ENCODE peak calls at places on chromosomes 3 and 15, in eight cellular contexts. S is glutamatergic neuron, K is PC-3, B is cardiac fibroblast, H is hepatocyte, R is GM13977, P is neural crest cell, L is osteoblast. D is an unnamed sample.

GRCh38 chr15:38128389-38128788 is 124.2 kb upstream of the SPRED1 start:
- DNase-seq in P (no peak), H (peak; percentile 36), R (no peak), K (peak; percentile 74), S (no peak), L (no peak), B (peak; percentile 69), D (no peak)

GRCh38 chr3:69149586-69149985 is 27.2 kb upstream of the LMOD3 start:
- DNase-seq in R (no peak), H (no peak), K (no peak), P (no peak), L (no peak), B (no peak), S (no peak), D (no peak)

GRCh38 chr3:38460377-38461085 is 6.8 kb downstream of the ACVR2B start:
- DNase-seq in R (peak; percentile 9), K (no peak), L (peak; percentile 66), B (no peak), P (no peak), S (no peak), H (no peak), D (no peak)

GRCh38 chr15:84659904-84660781 is 2.1 kb upstream of the NMB start:
- DNase-seq in R (no peak), S (no peak), P (no peak), L (no peak), B (no peak), K (no peak), H (no peak), D (no peak)

GRCh38 chr3:37477713-37478487 is 303.5 kb upstream of the LRRFIP2 start:
- DNase-seq in B (no peak), H (no peak), K (no peak), P (no peak), L (no peak), S (no peak), R (no peak), D (no peak)

GRCh38 chr3:190064112-190064511 is 56.6 kb downstream of the P3H2 start:
- DNase-seq in R (no peak), L (peak; percentile 32), P (no peak), S (no peak), H (peak; percentile 45), K (peak; percentile 96), B (peak; percentile 92), D (no peak)

GRCh38 chr15:61383421-61383820 is 154.3 kb upstream of the RORA start:
- DNase-seq in L (no peak), K (no peak), S (no peak), H (no peak), R (no peak), P (no peak), B (peak; percentile 96), D (no peak)

GRCh38 chr3:101155828-101156227 is 162.6 kb upstream of the ABI3BP start:
- DNase-seq in K (no peak), H (no peak), B (no peak), P (no peak), R (no peak), S (no peak), L (no peak), D (no peak)

GRCh38 chr3:46163551-46163981 is 44.5 kb downstream of the CCR1 start:
- DNase-seq in K (peak; percentile 89), H (peak; percentile 53), R (no peak), S (no peak), B (peak; percentile 10), P (no peak), L (no peak), D (no peak)

GRCh38 chr3:117903226-117903625 is 1131.4 kb downstream of the IGSF11 start:
- DNase-seq in R (no peak), H (no peak), L (peak; percentile 72), B (peak; percentile 60), P (no peak), S (peak; percentile 23), K (no peak), D (no peak)

GRCh38 chr15:89136818-89137772 is 48.8 kb downstream of the ABHD2 start:
- DNase-seq in S (no peak), B (peak; percentile 39), K (no peak), L (no peak), R (no peak), H (no peak), P (no peak), D (no peak)

GRCh38 chr15:58387130-58387529 is 44.7 kb upstream of the LIPC start:
- DNase-seq in S (no peak), K (peak; percentile 37), B (peak; percentile 83), R (no peak), P (no peak), H (no peak), L (peak; percentile 82), D (no peak)

GRCh38 chr15:85485956-85486567 is 105.7 kb downstream of the AKAP13 start:
- DNase-seq in R (peak; percentile 72), S (no peak), P (peak; percentile 63), B (peak; percentile 88), H (peak; percentile 86), L (peak; percentile 73), K (peak; percentile 90), D (peak; percentile 37)

GRCh38 chr15:99538261-99538660 is 27.5 kb upstream of the MEF2A start:
- DNase-seq in H (no peak), L (no peak), B (no peak), K (no peak), P (no peak), S (no peak), R (no peak), D (no peak)

GRCh38 chr15:75924576-75924975 is 20.9 kb downstream of the FBXO22 start:
- DNase-seq in P (no peak), H (peak; percentile 22), S (no peak), B (no peak), K (peak; percentile 66), L (no peak), R (no peak), D (no peak)

GRCh38 chr15:51438526-51438925 is 97.1 kb downstream of the GLDN start:
- DNase-seq in L (no peak), P (no peak), B (no peak), S (no peak), K (no peak), H (no peak), R (no peak), D (no peak)

GRCh38 chr3:186315581-186316354 is 46.3 kb downstream of the DGKG start:
- DNase-seq in S (no peak), H (no peak), B (peak; percentile 48), L (peak; percentile 42), K (peak; percentile 32), P (no peak), R (no peak), D (no peak)

GRCh38 chr3:67381667-67382272 is 272.6 kb downstream of the SUCLG2 start:
- DNase-seq in H (peak; percentile 37), B (peak; percentile 64), L (peak; percentile 22), P (peak; percentile 42), S (no peak), K (peak; percentile 33), R (peak; percentile 26), D (no peak)

GRCh38 chr3:109430911-109431563 is 93.7 kb upstream of the DPPA4 start:
- DNase-seq in H (no peak), S (no peak), R (no peak), K (no peak), B (no peak), L (no peak), P (no peak), D (no peak)

GRCh38 chr3:101873619-101874018 is 24.3 kb downstream of the NFKBIZ start:
- DNase-seq in H (no peak), P (no peak), L (peak; percentile 93), S (no peak), K (peak; percentile 75), R (no peak), B (peak; percentile 80), D (no peak)

GRCh38 chr3:2697589-2697988 is 412.6 kb downstream of the IL5RA start:
- DNase-seq in L (no peak), P (no peak), K (no peak), B (no peak), H (no peak), R (no peak), S (no peak), D (no peak)

DNA sequence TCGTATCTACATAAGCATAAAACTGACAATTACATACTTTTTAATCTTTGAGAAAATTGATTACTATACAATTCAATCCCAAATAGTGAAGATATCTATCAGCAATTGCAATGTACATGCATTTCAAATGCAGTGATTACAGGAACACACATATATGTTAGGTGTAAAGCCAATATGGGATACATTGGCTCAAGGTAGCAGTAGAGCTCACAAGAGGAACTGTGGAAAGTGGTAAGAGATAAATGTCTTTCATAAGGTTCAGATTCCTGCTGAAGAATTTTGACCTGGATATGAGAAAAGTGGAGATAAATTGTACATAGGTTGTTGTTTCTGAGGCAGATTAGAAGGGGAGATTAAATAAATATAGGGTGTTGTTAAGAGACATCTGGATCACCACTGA is 1280.5 kb downstream of the OTOL1 start:
- DNase-seq in P (no peak), L (no peak), H (peak; percentile 16), B (no peak), K (no peak), S (no peak), R (no peak), D (no peak)
- TF ChIP-seq CTCF in P (no peak), L (peak; percentile 17), H (peak; percentile 27), B (no peak), K (no peak), S (no peak), R (no peak), D (peak; percentile 14)

GRCh38 chr15:87631775-87632174 is 624.8 kb downstream of the NTRK3 start:
- DNase-seq in B (no peak), P (no peak), L (no peak), K (no peak), S (no peak), H (no peak), R (no peak), D (no peak)
- TF ChIP-seq CTCF in B (no peak), P (no peak), L (no peak), K (no peak), S (no peak), H (no peak), R (no peak), D (no peak)

GRCh38 chr3:123668906-123669305 is 84.1 kb upstream of the HACD2 start:
- DNase-seq in B (no peak), L (no peak), H (no peak), P (no peak), R (no peak), S (no peak), K (no peak), D (no peak)
- TF ChIP-seq CTCF in B (no peak), L (no peak), H (no peak), P (no peak), R (no peak), S (no peak), K (no peak), D (no peak)

DNA sequence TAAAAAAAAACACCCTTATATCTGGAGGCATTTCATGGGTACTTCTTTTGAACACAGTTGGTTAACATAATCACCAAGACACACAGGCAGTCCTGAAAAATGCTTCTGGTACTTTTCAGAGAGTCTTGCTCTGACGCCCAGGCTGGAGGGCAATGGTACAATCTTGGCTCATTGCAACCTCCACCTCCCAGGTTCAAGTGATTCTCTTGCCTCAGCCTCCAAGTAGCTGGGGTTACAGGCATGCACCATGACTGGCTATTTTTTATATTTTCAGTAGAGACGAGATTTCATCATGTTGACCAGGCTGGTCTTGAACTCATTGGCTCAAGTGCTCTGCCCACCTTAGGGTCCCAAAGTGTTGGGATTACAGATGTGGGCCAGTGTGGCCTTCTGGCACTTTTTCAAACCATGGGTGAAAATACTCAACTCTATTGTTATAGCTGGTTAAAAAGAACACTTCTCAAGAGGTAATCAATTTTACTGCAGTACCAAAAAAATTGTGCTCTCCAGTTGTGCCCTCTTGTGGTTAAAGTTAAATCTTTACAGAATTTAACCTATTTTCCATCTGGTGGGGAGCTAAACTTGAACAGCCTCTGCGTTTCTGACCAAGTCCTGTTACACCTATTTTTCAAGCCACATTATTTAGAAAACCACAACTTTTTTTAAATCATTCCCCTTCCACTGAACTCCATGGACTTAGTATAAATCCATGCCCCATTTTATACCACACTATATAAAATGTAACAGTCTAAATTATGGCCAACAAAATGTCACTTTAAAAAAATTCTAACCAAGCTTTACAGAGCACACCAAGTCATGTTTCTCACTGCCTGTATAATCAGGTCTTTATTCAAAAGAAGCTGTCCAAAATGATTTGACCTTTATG is 1.2 kb upstream of the SNAPC5 start:
- DNase-seq in R (no peak), L (no peak), P (no peak), K (peak; percentile 50), B (peak; percentile 63), S (no peak), H (peak; percentile 24), D (no peak)
- TF ChIP-seq CTCF in R (peak; percentile 27), L (peak; percentile 43), P (peak; percentile 65), K (peak; percentile 41), B (peak; percentile 31), S (peak; percentile 38), H (peak; percentile 50), D (peak; percentile 53)

D was measured in progenitor cell of endocrine pancreas.